ENCODE peak calls at places on chromosome 10, in four cellular contexts. One of them, this sample, is unnamed.

GRCh38 chr10:34228066-34228465 is 587.0 kb downstream of the PARD3 start:
- DNase-seq in neuronal stem cell: no peak
- DNase-seq in mesenchymal stem cell: no peak
- DNase-seq in IMR-90: no peak
- DNase-seq in this sample: no peak

GRCh38 chr10:99906470-99906869 is 103.3 kb downstream of the DNMBP start:
- DNase-seq in neuronal stem cell: no peak
- DNase-seq in IMR-90: peak
- DNase-seq in mesenchymal stem cell: peak
- DNase-seq in this sample: no peak

GRCh38 chr10:47331491-47331890 is 9.2 kb downstream of the GDF2 start:
- DNase-seq in neuronal stem cell: no peak
- DNase-seq in IMR-90: no peak
- DNase-seq in mesenchymal stem cell: no peak
- DNase-seq in this sample: no peak

GRCh38 chr10:22324893-22325271 is 4.0 kb downstream of the BMI1 start:
- DNase-seq in mesenchymal stem cell: no peak
- DNase-seq in neuronal stem cell: no peak
- DNase-seq in IMR-90: no peak
- DNase-seq in this sample: no peak

GRCh38 chr10:110081914-110082313 is 74.1 kb downstream of the ADD3 start:
- DNase-seq in IMR-90: no peak
- DNase-seq in neuronal stem cell: no peak
- DNase-seq in mesenchymal stem cell: no peak
- DNase-seq in this sample: no peak

GRCh38 chr10:17348111-17349008 is 106.0 kb downstream of the ST8SIA6 start:
- DNase-seq in IMR-90: peak
- DNase-seq in neuronal stem cell: no peak
- DNase-seq in mesenchymal stem cell: no peak
- DNase-seq in this sample: no peak

GRCh38 chr10:117663750-117664149 is 121.2 kb downstream of the EMX2 start:
- DNase-seq in neuronal stem cell: no peak
- DNase-seq in IMR-90: peak
- DNase-seq in mesenchymal stem cell: peak
- DNase-seq in this sample: no peak

GRCh38 chr10:71789871-71790270 is 16.6 kb upstream of the VSIR start:
- DNase-seq in IMR-90: no peak
- DNase-seq in mesenchymal stem cell: no peak
- DNase-seq in neuronal stem cell: no peak
- DNase-seq in this sample: no peak

GRCh38 chr10:17066000-17066399 is 63.6 kb downstream of the CUBN start:
- DNase-seq in IMR-90: peak
- DNase-seq in mesenchymal stem cell: no peak
- DNase-seq in neuronal stem cell: no peak
- DNase-seq in this sample: no peak

GRCh38 chr10:61451357-61451756 is 1.8 kb downstream of the TMEM26 start:
- DNase-seq in mesenchymal stem cell: no peak
- DNase-seq in neuronal stem cell: no peak
- DNase-seq in IMR-90: no peak
- DNase-seq in this sample: no peak

GRCh38 chr10:81018898-81019890 is 481.5 kb downstream of the SH2D4B start:
- DNase-seq in neuronal stem cell: peak
- DNase-seq in IMR-90: peak
- DNase-seq in mesenchymal stem cell: peak
- DNase-seq in this sample: peak

GRCh38 chr10:61896854-61897661 is 4.4 kb upstream of the ARID5B start:
- DNase-seq in mesenchymal stem cell: peak
- DNase-seq in IMR-90: peak
- DNase-seq in neuronal stem cell: peak
- DNase-seq in this sample: peak

GRCh38 chr10:3471927-3472704 is 299.5 kb upstream of the PITRM1 start:
- DNase-seq in mesenchymal stem cell: peak
- DNase-seq in neuronal stem cell: peak
- DNase-seq in IMR-90: no peak
- DNase-seq in this sample: no peak

GRCh38 chr10:21427804-21428481 is 97.5 kb downstream of the SKIDA1 start:
- DNase-seq in IMR-90: peak
- DNase-seq in mesenchymal stem cell: peak
- DNase-seq in neuronal stem cell: no peak
- DNase-seq in this sample: no peak

GRCh38 chr10:61465807-61466425 is 12.7 kb upstream of the TMEM26 start:
- DNase-seq in IMR-90: peak
- DNase-seq in mesenchymal stem cell: peak
- DNase-seq in neuronal stem cell: no peak
- DNase-seq in this sample: peak

GRCh38 chr10:43403911-43404674 is 4.9 kb downstream of the HNRNPF start:
- DNase-seq in neuronal stem cell: no peak
- DNase-seq in IMR-90: no peak
- DNase-seq in mesenchymal stem cell: no peak
- DNase-seq in this sample: no peak

GRCh38 chr10:51029172-51029641 is 45.1 kb upstream of the PRKG1 start:
- DNase-seq in mesenchymal stem cell: peak
- DNase-seq in neuronal stem cell: no peak
- DNase-seq in IMR-90: peak
- DNase-seq in this sample: no peak

GRCh38 chr10:70381491-70382421 is 669 bp downstream of the LRRC20 start:
- DNase-seq in mesenchymal stem cell: peak
- DNase-seq in neuronal stem cell: no peak
- DNase-seq in IMR-90: peak
- DNase-seq in this sample: peak

GRCh38 chr10:119413738-119414611 is 128.5 kb downstream of the RGS10 start:
- DNase-seq in mesenchymal stem cell: peak
- DNase-seq in IMR-90: peak
- DNase-seq in neuronal stem cell: no peak
- DNase-seq in this sample: no peak

GRCh38 chr10:18340496-18341051 is 200.3 kb downstream of the CACNB2 start:
- DNase-seq in mesenchymal stem cell: no peak
- DNase-seq in IMR-90: peak
- DNase-seq in neuronal stem cell: no peak
- DNase-seq in this sample: no peak

GRCh38 chr10:5159126-5159525 is 25.8 kb downstream of the AKR1C8 start:
- DNase-seq in IMR-90: no peak
- DNase-seq in neuronal stem cell: no peak
- DNase-seq in mesenchymal stem cell: no peak
- DNase-seq in this sample: no peak

GRCh38 chr10:43574035-43574892 is at the start of gene ZNF239:
- DNase-seq in neuronal stem cell: peak
- DNase-seq in IMR-90: peak
- DNase-seq in mesenchymal stem cell: peak
- DNase-seq in this sample: peak

GRCh38 chr10:91887900-91888225 is 21.4 kb downstream of the FGFBP3 start:
- DNase-seq in IMR-90: no peak
- DNase-seq in neuronal stem cell: no peak
- DNase-seq in mesenchymal stem cell: no peak
- DNase-seq in this sample: no peak
- H3K14ac ChIP-seq in IMR-90: peak
- H3K14ac ChIP-seq in neuronal stem cell: no peak
- H3K14ac ChIP-seq in mesenchymal stem cell: no peak
- H3K14ac ChIP-seq in this sample: peak

GRCh38 chr10:95759233-95759826 is 3.4 kb downstream of the ENTPD1 start:
- DNase-seq in IMR-90: no peak
- DNase-seq in mesenchymal stem cell: no peak
- DNase-seq in neuronal stem cell: no peak
- DNase-seq in this sample: no peak
- H2AFZ ChIP-seq in IMR-90: no peak
- H2AFZ ChIP-seq in mesenchymal stem cell: no peak
- H2AFZ ChIP-seq in neuronal stem cell: peak
- H2AFZ ChIP-seq in this sample: no peak

DNA sequence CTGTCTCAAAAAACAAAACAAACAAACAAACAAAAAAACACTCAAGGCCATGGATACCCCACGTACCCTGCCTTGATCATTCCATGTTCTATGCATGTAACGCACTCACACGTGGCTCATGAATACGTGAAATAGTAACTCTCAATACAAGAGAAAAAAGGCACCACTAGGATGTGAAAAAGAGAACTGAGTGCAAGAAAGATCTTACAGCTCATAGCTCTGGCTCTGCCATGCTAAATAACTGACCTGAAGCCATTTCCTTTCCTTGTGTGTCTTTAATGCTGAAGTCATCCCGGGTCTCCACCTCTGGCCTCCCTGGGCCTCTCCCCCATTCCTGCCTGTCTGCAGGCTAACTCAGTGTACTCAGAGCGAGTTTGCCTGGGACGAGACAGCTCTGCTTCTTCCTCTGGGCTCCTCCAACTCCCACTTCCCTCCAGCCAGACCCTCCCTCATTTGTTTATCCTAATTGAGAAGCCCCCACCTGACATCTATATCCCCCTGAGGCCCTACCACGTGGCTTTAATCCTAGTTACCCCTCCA is 117.3 kb downstream of the PRPF18 start:
- DNase-seq in neuronal stem cell: no peak
- DNase-seq in IMR-90: no peak
- DNase-seq in mesenchymal stem cell: no peak
- DNase-seq in this sample: no peak
- H3K4me2 ChIP-seq in neuronal stem cell: no peak
- H3K4me2 ChIP-seq in IMR-90: peak
- H3K4me2 ChIP-seq in mesenchymal stem cell: peak
- H3K4me2 ChIP-seq in this sample: no peak

DNA sequence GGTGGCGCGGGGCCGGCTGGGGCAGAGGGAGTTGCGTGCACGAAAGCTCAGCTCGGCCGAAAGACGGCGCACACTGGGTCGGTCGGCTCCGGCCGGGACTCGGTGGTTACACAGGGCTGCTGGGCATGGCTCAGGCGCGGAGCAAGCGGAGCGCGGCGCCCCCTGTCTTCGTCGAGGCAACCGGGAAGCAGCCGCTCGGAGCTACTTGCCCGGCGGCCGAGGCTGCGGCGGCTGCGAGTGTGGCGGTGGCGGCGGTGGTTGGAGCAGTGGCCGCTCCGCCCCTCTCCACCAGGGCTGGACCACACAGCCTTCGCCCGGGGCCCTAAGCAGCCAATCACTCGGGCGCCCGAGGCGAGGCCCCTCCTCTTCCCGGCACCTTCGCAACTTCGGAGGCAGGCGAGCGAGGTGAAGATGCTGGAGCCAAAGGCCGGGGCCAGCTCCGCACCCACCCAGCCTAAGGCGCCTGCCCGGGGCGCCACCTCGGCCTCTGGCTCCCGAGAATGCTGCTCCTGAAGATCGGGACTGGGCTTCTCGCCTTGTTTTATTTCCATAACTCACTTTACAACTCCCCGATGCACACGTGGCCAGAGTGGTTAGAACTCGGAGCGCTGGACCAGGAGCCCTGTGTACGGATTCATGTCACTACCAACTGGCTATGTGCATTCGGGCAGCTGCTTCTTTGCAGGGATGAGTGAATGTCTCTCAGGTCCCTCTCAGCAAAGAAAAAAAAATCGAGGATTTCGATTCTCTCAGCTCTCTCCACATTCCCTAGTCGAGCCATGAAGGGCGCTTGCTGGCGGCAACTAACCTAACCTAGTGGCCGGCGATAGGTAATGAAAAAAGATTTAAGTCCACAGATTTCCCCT is at the start of gene TLL2:
- DNase-seq in mesenchymal stem cell: peak
- DNase-seq in neuronal stem cell: peak
- DNase-seq in IMR-90: peak
- DNase-seq in this sample: peak
- H3K14ac ChIP-seq in mesenchymal stem cell: no peak
- H3K14ac ChIP-seq in neuronal stem cell: no peak
- H3K14ac ChIP-seq in IMR-90: no peak
- H3K14ac ChIP-seq in this sample: no peak

GRCh38 chr10:114405011-114405350 is 679 bp upstream of the AFAP1L2 start:
- DNase-seq in mesenchymal stem cell: no peak
- DNase-seq in IMR-90: no peak
- DNase-seq in neuronal stem cell: no peak
- DNase-seq in this sample: peak
- H2AFZ ChIP-seq in mesenchymal stem cell: no peak
- H2AFZ ChIP-seq in IMR-90: no peak
- H2AFZ ChIP-seq in neuronal stem cell: peak
- H2AFZ ChIP-seq in this sample: no peak

GRCh38 chr10:23439452-23439919 is 611 bp downstream of the OTUD1 start:
- DNase-seq in mesenchymal stem cell: no peak
- DNase-seq in IMR-90: no peak
- DNase-seq in neuronal stem cell: peak
- DNase-seq in this sample: peak

GRCh38 chr10:23439920-23440875 is 1.3 kb downstream of the OTUD1 start:
- DNase-seq in neuronal stem cell: peak
- DNase-seq in IMR-90: peak
- DNase-seq in mesenchymal stem cell: peak
- DNase-seq in this sample: peak

GRCh38 chr10:23445591-23445990 is 6.7 kb downstream of the OTUD1 start:
- DNase-seq in mesenchymal stem cell: no peak
- DNase-seq in neuronal stem cell: no peak
- DNase-seq in IMR-90: no peak
- DNase-seq in this sample: no peak

GRCh38 chr10:23438547-23439451 is at the start of gene OTUD1:
- DNase-seq in neuronal stem cell: peak
- DNase-seq in IMR-90: peak
- DNase-seq in mesenchymal stem cell: peak
- DNase-seq in this sample: peak

GRCh38 chr10:23442936-23443335 is 4.1 kb downstream of the OTUD1 start:
- DNase-seq in IMR-90: peak
- DNase-seq in mesenchymal stem cell: no peak
- DNase-seq in neuronal stem cell: no peak
- DNase-seq in this sample: no peak
- H3K4me2 ChIP-seq in IMR-90: peak
- H3K4me2 ChIP-seq in mesenchymal stem cell: no peak
- H3K4me2 ChIP-seq in neuronal stem cell: no peak
- H3K4me2 ChIP-seq in this sample: no peak

GRCh38 chr10:95236068-95236903 is 42.2 kb downstream of the ACSM6 start:
- DNase-seq in IMR-90: peak
- DNase-seq in mesenchymal stem cell: peak
- DNase-seq in neuronal stem cell: no peak
- DNase-seq in this sample: no peak

GRCh38 chr10:95235676-95236067 is 41.6 kb downstream of the ACSM6 start:
- DNase-seq in IMR-90: no peak
- DNase-seq in mesenchymal stem cell: no peak
- DNase-seq in neuronal stem cell: no peak
- DNase-seq in this sample: no peak

GRCh38 chr10:95234951-95235350 is 40.9 kb downstream of the ACSM6 start:
- DNase-seq in neuronal stem cell: no peak
- DNase-seq in mesenchymal stem cell: no peak
- DNase-seq in IMR-90: no peak
- DNase-seq in this sample: no peak

GRCh38 chr10:95229724-95230627 is 35.9 kb downstream of the ACSM6 start:
- DNase-seq in mesenchymal stem cell: peak
- DNase-seq in neuronal stem cell: peak
- DNase-seq in IMR-90: peak
- DNase-seq in this sample: peak

DNA sequence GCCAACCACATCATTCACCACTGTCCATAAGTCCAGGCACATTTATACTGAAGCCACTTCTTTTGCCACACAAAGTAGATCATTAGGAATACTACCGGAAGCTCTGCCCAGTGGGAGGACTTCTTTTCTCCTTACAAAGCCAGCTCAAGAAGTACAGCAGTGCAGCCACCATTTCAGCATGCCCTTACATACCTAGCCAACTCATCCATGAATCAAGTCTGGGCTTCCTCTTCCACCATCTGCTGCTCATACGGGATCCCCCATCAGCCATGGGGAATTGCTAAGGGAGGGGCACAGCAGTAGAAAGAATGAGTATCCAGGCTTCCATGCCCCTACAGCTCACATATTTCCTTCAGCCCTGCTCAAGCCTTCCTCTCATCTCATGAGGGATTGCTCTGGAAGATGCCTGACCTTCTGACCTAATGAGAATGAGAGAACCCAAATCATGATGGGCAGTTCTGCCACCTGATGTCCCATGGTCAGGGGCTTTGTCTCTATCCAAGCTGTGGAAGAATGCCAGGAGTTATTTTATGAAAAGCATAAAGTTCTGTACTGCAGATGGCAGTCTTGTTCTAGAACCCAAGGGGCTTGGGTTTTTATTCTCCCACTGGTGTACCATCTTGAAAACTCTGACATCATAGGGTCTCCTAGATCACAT is 39.5 kb downstream of the ACSM6 start:
- DNase-seq in mesenchymal stem cell: no peak
- DNase-seq in IMR-90: peak
- DNase-seq in neuronal stem cell: no peak
- DNase-seq in this sample: no peak
- H3K14ac ChIP-seq in mesenchymal stem cell: no peak
- H3K14ac ChIP-seq in IMR-90: no peak
- H3K14ac ChIP-seq in neuronal stem cell: no peak
- H3K14ac ChIP-seq in this sample: no peak